ENCODE peak calls at places on chromosomes 5 and 9, in five cellular contexts. One of them, this sample, is unnamed.

GRCh38 chr5:40688127-40688756 is 8.5 kb downstream of the PTGER4 start:
- DNase-seq in cardiac muscle cell: peak
- DNase-seq in mesendoderm: peak
- DNase-seq in upper lobe of right lung: peak
- DNase-seq in right atrium auricular region: peak
- DNase-seq in this sample: peak

GRCh38 chr5:122385786-122386185 is 73.7 kb downstream of the SNCAIP start:
- DNase-seq in cardiac muscle cell: no peak
- DNase-seq in mesendoderm: no peak
- DNase-seq in upper lobe of right lung: no peak
- DNase-seq in right atrium auricular region: no peak
- DNase-seq in this sample: no peak

GRCh38 chr9:112041536-112042243 is 133.4 kb downstream of the SUSD1 start:
- DNase-seq in cardiac muscle cell: no peak
- DNase-seq in mesendoderm: peak
- DNase-seq in upper lobe of right lung: no peak
- DNase-seq in right atrium auricular region: peak
- DNase-seq in this sample: peak

GRCh38 chr9:137305060-137305787 is 3.2 kb upstream of the NRARP start:
- DNase-seq in cardiac muscle cell: peak
- DNase-seq in mesendoderm: peak
- DNase-seq in upper lobe of right lung: peak
- DNase-seq in right atrium auricular region: no peak
- DNase-seq in this sample: peak

GRCh38 chr5:177378884-177379883 is 5.0 kb upstream of the SLC34A1 start:
- DNase-seq in cardiac muscle cell: no peak
- DNase-seq in mesendoderm: no peak
- DNase-seq in upper lobe of right lung: no peak
- DNase-seq in right atrium auricular region: no peak
- DNase-seq in this sample: no peak

GRCh38 chr9:105432247-105432857 is 15.5 kb upstream of the FSD1L start:
- DNase-seq in cardiac muscle cell: no peak
- DNase-seq in mesendoderm: no peak
- DNase-seq in upper lobe of right lung: no peak
- DNase-seq in right atrium auricular region: no peak
- DNase-seq in this sample: no peak

GRCh38 chr9:92298036-92298435 is 4.5 kb upstream of the IARS1 start:
- DNase-seq in cardiac muscle cell: no peak
- DNase-seq in mesendoderm: no peak
- DNase-seq in upper lobe of right lung: no peak
- DNase-seq in right atrium auricular region: no peak
- DNase-seq in this sample: no peak

GRCh38 chr9:99158629-99159028 is 53.7 kb downstream of the TGFBR1 start:
- DNase-seq in cardiac muscle cell: no peak
- DNase-seq in mesendoderm: no peak
- DNase-seq in upper lobe of right lung: no peak
- DNase-seq in right atrium auricular region: no peak
- DNase-seq in this sample: no peak

GRCh38 chr9:137030006-137030405 is 1.9 kb downstream of the FUT7 start:
- DNase-seq in cardiac muscle cell: no peak
- DNase-seq in mesendoderm: no peak
- DNase-seq in upper lobe of right lung: no peak
- DNase-seq in right atrium auricular region: no peak
- DNase-seq in this sample: no peak

GRCh38 chr5:87574106-87574505 is 161.4 kb upstream of the CCNH start:
- DNase-seq in cardiac muscle cell: no peak
- DNase-seq in mesendoderm: no peak
- DNase-seq in upper lobe of right lung: no peak
- DNase-seq in right atrium auricular region: no peak
- DNase-seq in this sample: no peak

GRCh38 chr9:136784249-136784996 is 6.7 kb upstream of the TMEM141 start:
- DNase-seq in cardiac muscle cell: peak
- DNase-seq in mesendoderm: no peak
- DNase-seq in upper lobe of right lung: no peak
- DNase-seq in right atrium auricular region: no peak
- DNase-seq in this sample: peak

GRCh38 chr5:157217289-157218024 is 36.8 kb downstream of the ITK start:
- DNase-seq in cardiac muscle cell: no peak
- DNase-seq in mesendoderm: peak
- DNase-seq in upper lobe of right lung: no peak
- DNase-seq in right atrium auricular region: no peak
- DNase-seq in this sample: no peak

GRCh38 chr5:73605223-73606087 is 20.5 kb upstream of the ARHGEF28 start:
- DNase-seq in cardiac muscle cell: no peak
- DNase-seq in mesendoderm: no peak
- DNase-seq in upper lobe of right lung: no peak
- DNase-seq in right atrium auricular region: no peak
- DNase-seq in this sample: no peak

GRCh38 chr5:40160435-40160834 is 519.3 kb upstream of the PTGER4 start:
- DNase-seq in cardiac muscle cell: no peak
- DNase-seq in mesendoderm: no peak
- DNase-seq in upper lobe of right lung: no peak
- DNase-seq in right atrium auricular region: no peak
- DNase-seq in this sample: no peak

GRCh38 chr5:60959156-60959555 is 14.2 kb downstream of the NDUFAF2 start:
- DNase-seq in cardiac muscle cell: no peak
- DNase-seq in mesendoderm: no peak
- DNase-seq in upper lobe of right lung: no peak
- DNase-seq in right atrium auricular region: no peak
- DNase-seq in this sample: no peak

GRCh38 chr5:78127875-78128274 is 166.6 kb downstream of the AP3B1 start:
- DNase-seq in cardiac muscle cell: peak
- DNase-seq in mesendoderm: peak
- DNase-seq in upper lobe of right lung: no peak
- DNase-seq in right atrium auricular region: no peak
- DNase-seq in this sample: peak

DNA sequence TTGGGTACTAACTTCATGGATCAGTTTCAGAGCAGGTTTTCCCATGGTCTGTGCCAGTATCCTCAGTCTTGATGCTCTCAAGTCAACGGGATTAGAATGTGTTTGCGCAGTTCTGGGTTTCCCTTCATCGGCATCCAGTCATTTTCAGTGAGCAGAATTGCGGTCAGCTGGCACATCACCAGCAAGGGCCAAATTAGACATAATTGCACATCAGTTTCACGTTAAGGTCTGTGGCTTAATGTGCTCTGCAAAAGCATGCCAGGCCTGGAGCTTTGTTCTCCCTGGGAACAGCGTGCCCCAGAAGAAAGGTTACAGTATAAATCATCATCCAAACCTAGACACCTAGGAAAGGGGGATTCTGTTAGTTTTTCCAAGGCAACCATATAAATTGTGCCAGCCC is 22.9 kb downstream of the IQGAP2 start:
- DNase-seq in cardiac muscle cell: no peak
- DNase-seq in mesendoderm: no peak
- DNase-seq in upper lobe of right lung: no peak
- DNase-seq in right atrium auricular region: no peak
- DNase-seq in this sample: no peak
- H3K27ac ChIP-seq in cardiac muscle cell: no peak
- H3K27ac ChIP-seq in mesendoderm: no peak
- H3K27ac ChIP-seq in upper lobe of right lung: no peak
- H3K27ac ChIP-seq in right atrium auricular region: no peak
- H3K27ac ChIP-seq in this sample: peak

GRCh38 chr9:91207889-91208651 is 153.6 kb downstream of the AUH start:
- DNase-seq in cardiac muscle cell: peak
- DNase-seq in mesendoderm: no peak
- DNase-seq in upper lobe of right lung: no peak
- DNase-seq in right atrium auricular region: no peak
- DNase-seq in this sample: no peak
- H3K27ac ChIP-seq in cardiac muscle cell: peak
- H3K27ac ChIP-seq in mesendoderm: no peak
- H3K27ac ChIP-seq in upper lobe of right lung: peak
- H3K27ac ChIP-seq in right atrium auricular region: peak
- H3K27ac ChIP-seq in this sample: no peak

DNA sequence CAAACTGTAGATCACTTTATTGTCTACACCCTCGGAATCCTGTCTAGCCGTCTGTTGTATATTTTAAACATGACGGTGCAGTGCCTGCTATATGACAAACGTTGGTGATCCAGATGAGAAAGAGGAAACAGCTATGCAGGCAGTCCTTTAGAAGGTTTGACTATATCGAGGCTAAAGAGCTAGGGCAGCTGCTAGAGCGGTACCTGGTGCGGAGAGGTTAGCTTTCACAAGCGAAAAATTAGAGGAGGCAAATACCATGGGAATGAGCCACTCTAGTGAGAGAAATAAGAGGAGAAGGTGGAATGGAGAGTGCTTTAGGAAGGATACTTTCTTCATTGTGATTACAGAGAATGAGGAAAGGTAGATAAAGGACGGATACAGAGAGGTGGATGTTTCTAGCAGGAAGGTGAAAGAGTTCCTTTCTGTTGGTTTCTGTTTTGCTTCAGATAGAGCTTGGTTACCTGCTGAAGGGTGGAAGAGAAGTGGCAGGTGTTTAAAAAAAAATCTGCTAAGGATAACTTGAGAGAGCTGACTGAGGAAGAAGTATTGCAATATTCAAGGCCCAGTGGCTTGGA is 973 bp upstream of the FBXL17 start:
- DNase-seq in cardiac muscle cell: peak
- DNase-seq in mesendoderm: peak
- DNase-seq in upper lobe of right lung: no peak
- DNase-seq in right atrium auricular region: no peak
- DNase-seq in this sample: peak
- H3K27ac ChIP-seq in cardiac muscle cell: peak
- H3K27ac ChIP-seq in mesendoderm: peak
- H3K27ac ChIP-seq in upper lobe of right lung: peak
- H3K27ac ChIP-seq in right atrium auricular region: peak
- H3K27ac ChIP-seq in this sample: peak

GRCh38 chr9:5714501-5715401 is 85.8 kb downstream of the RIC1 start:
- DNase-seq in cardiac muscle cell: peak
- DNase-seq in mesendoderm: peak
- DNase-seq in upper lobe of right lung: no peak
- DNase-seq in right atrium auricular region: no peak
- DNase-seq in this sample: peak

GRCh38 chr9:5715548-5716127 is 86.7 kb downstream of the RIC1 start:
- DNase-seq in cardiac muscle cell: no peak
- DNase-seq in mesendoderm: no peak
- DNase-seq in upper lobe of right lung: no peak
- DNase-seq in right atrium auricular region: no peak
- DNase-seq in this sample: no peak

GRCh38 chr9:5721279-5722087 is 92.6 kb downstream of the RIC1 start:
- DNase-seq in cardiac muscle cell: no peak
- DNase-seq in mesendoderm: no peak
- DNase-seq in upper lobe of right lung: no peak
- DNase-seq in right atrium auricular region: no peak
- DNase-seq in this sample: no peak

GRCh38 chr9:5719546-5719945 is 90.6 kb downstream of the RIC1 start:
- DNase-seq in cardiac muscle cell: no peak
- DNase-seq in mesendoderm: no peak
- DNase-seq in upper lobe of right lung: no peak
- DNase-seq in right atrium auricular region: no peak
- DNase-seq in this sample: no peak

DNA sequence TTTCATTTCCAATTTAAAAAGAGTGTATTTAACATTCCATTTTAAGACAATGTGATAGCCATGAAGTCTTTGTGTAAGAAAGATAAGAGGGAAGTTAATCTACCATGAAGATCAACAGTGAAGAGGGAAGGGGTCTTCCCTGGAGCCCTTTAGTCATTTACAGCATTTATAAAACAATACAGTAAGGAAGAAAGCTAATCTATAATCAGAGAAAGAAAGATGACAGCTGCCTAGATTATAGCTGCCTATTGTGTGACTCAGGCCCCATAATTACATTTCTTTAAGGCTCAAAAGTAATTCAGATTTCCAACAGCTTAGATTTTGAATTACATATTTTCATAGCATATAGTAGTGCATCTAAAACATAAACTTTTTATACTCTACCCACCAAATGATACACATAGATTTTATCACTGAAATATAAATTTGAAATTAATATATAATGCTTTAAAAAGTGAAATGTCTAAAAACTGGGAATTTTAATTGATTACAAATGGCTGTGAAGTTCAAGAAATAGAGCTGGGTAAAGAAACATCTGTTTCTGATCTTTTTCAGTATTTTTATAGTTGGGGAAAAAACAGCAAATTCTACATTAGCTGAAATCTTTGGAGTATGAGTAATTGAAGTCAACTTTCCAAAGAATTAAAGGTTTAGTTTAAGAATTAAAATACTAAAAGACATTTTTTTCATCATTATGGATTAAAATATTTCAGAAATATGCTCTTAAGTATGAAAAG is 89.6 kb downstream of the RIC1 start:
- DNase-seq in cardiac muscle cell: no peak
- DNase-seq in mesendoderm: peak
- DNase-seq in upper lobe of right lung: no peak
- DNase-seq in right atrium auricular region: no peak
- DNase-seq in this sample: no peak
- H3K27ac ChIP-seq in cardiac muscle cell: no peak
- H3K27ac ChIP-seq in mesendoderm: no peak
- H3K27ac ChIP-seq in upper lobe of right lung: no peak
- H3K27ac ChIP-seq in right atrium auricular region: no peak
- H3K27ac ChIP-seq in this sample: no peak

DNA sequence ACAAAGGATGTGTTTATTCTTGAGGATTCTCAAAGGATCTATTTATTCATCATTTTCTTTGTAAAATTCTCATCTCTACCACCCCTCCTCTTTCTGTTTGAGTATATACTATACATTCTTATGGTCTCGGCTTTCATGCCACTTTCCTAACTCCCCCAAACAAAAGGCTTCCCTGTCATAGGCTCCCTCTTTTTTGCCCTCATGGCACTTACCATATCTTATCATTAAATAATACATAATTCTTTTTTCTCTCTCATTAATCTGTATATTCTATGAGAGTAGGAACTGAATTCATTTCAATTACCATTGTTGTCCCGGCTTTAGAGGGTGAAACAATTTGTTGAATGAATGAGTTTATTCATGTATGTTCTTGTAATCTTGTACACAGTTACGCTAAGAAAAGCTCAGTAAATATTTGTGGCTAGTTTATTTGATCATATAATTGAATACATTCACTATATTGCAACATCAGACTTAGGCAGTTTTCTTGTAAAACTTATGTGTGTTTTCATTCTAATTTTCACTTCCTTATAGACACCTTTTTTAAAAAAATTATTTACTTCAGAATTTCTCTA is 254.6 kb downstream of the EDIL3 start:
- DNase-seq in cardiac muscle cell: no peak
- DNase-seq in mesendoderm: no peak
- DNase-seq in upper lobe of right lung: no peak
- DNase-seq in right atrium auricular region: no peak
- DNase-seq in this sample: no peak
- H3K27ac ChIP-seq in cardiac muscle cell: no peak
- H3K27ac ChIP-seq in mesendoderm: no peak
- H3K27ac ChIP-seq in upper lobe of right lung: no peak
- H3K27ac ChIP-seq in right atrium auricular region: no peak
- H3K27ac ChIP-seq in this sample: no peak

GRCh38 chr9:6937209-6937608 is 179.4 kb downstream of the KDM4C start:
- DNase-seq in cardiac muscle cell: no peak
- DNase-seq in mesendoderm: no peak
- DNase-seq in upper lobe of right lung: no peak
- DNase-seq in right atrium auricular region: no peak
- DNase-seq in this sample: no peak

GRCh38 chr9:6941527-6941926 is 183.8 kb downstream of the KDM4C start:
- DNase-seq in cardiac muscle cell: no peak
- DNase-seq in mesendoderm: no peak
- DNase-seq in upper lobe of right lung: no peak
- DNase-seq in right atrium auricular region: no peak
- DNase-seq in this sample: no peak

GRCh38 chr9:6942406-6942805 is 184.6 kb downstream of the KDM4C start:
- DNase-seq in cardiac muscle cell: no peak
- DNase-seq in mesendoderm: no peak
- DNase-seq in upper lobe of right lung: no peak
- DNase-seq in right atrium auricular region: no peak
- DNase-seq in this sample: no peak

GRCh38 chr9:6938447-6938846 is 180.7 kb downstream of the KDM4C start:
- DNase-seq in cardiac muscle cell: no peak
- DNase-seq in mesendoderm: no peak
- DNase-seq in upper lobe of right lung: no peak
- DNase-seq in right atrium auricular region: no peak
- DNase-seq in this sample: no peak

GRCh38 chr9:6938873-6939272 is 181.1 kb downstream of the KDM4C start:
- DNase-seq in cardiac muscle cell: no peak
- DNase-seq in mesendoderm: no peak
- DNase-seq in upper lobe of right lung: no peak
- DNase-seq in right atrium auricular region: no peak
- DNase-seq in this sample: no peak
- H3K27ac ChIP-seq in cardiac muscle cell: no peak
- H3K27ac ChIP-seq in mesendoderm: no peak
- H3K27ac ChIP-seq in upper lobe of right lung: no peak
- H3K27ac ChIP-seq in right atrium auricular region: no peak
- H3K27ac ChIP-seq in this sample: no peak

This sample was measured in GM23338.